ENCODE peak calls at places on chromosomes 6 and 20, in eight cellular contexts. Q, P, G, W, K, U, I and M are unnamed samples.

GRCh38 chr6:170152111-170152926 is 138.6 kb downstream of the DLL1 start:
- DNase-seq in W (peak; percentile 65), Q (no peak), K (peak; percentile 59), P (peak; percentile 77), G (no peak), I (no peak), U (no peak), M (peak; percentile 70)

GRCh38 chr6:150584065-150584464 is 15.6 kb upstream of the PLEKHG1 start:
- DNase-seq in K (no peak), Q (no peak), G (no peak), W (no peak), I (no peak), P (no peak), U (no peak), M (no peak)

GRCh38 chr6:14542670-14543366 is 425.2 kb downstream of the CD83 start:
- DNase-seq in K (no peak), G (no peak), W (peak; percentile 58), P (no peak), I (no peak), Q (no peak), U (peak; percentile 12), M (no peak)

GRCh38 chr6:39210437-39210836 is 18.8 kb downstream of the KCNK5 start:
- DNase-seq in I (no peak), U (no peak), Q (no peak), K (no peak), P (no peak), W (no peak), G (no peak), M (no peak)

GRCh38 chr6:3482869-3483268 is 26.0 kb upstream of the SLC22A23 start:
- DNase-seq in W (no peak), U (no peak), G (no peak), Q (no peak), K (no peak), I (no peak), P (peak; percentile 59), M (no peak)

GRCh38 chr6:115195239-115195638 is 852.4 kb upstream of the HS3ST5 start:
- DNase-seq in U (no peak), W (no peak), I (no peak), G (no peak), K (no peak), P (no peak), Q (no peak), M (no peak)

GRCh38 chr6:14975124-14975815 is 270.6 kb upstream of the JARID2 start:
- DNase-seq in I (no peak), P (no peak), Q (peak; percentile 69), U (no peak), G (no peak), K (no peak), W (no peak), M (no peak)

GRCh38 chr20:57999465-58000111 is 228.9 kb downstream of the ANKRD60 start:
- DNase-seq in Q (peak; percentile 77), P (peak; percentile 63), W (no peak), G (no peak), K (peak; percentile 39), U (no peak), I (no peak), M (peak; percentile 58)

GRCh38 chr6:347232-347631 is 44.3 kb upstream of the IRF4 start:
- DNase-seq in P (no peak), W (no peak), G (no peak), Q (no peak), K (no peak), I (no peak), U (no peak), M (no peak)

GRCh38 chr6:119129968-119130484 is 51.6 kb upstream of the FAM184A start:
- DNase-seq in W (no peak), U (no peak), K (no peak), I (no peak), G (peak; percentile 39), Q (no peak), P (no peak), M (no peak)

GRCh38 chr6:155524249-155524651 is 68.6 kb upstream of the NOX3 start:
- DNase-seq in G (no peak), Q (no peak), U (no peak), P (no peak), I (no peak), K (no peak), W (no peak), M (no peak)

GRCh38 chr6:166955865-166956443 is 396 bp downstream of the RNASET2 start:
- DNase-seq in Q (peak; percentile 92), G (no peak), W (no peak), U (no peak), P (no peak), I (no peak), K (no peak), M (no peak)

GRCh38 chr6:34959221-34959620 is 70.2 kb downstream of the ANKS1A start:
- DNase-seq in Q (no peak), W (no peak), P (no peak), G (no peak), K (no peak), U (no peak), I (no peak), M (no peak)

GRCh38 chr6:133369755-133370154 is 128.6 kb downstream of the EYA4 start:
- DNase-seq in W (no peak), U (no peak), P (no peak), K (no peak), Q (no peak), I (no peak), G (no peak), M (no peak)

GRCh38 chr6:44276667-44277640 is 6.7 kb downstream of the TMEM151B start:
- DNase-seq in P (no peak), Q (no peak), W (no peak), I (no peak), U (no peak), G (no peak), K (no peak), M (no peak)

GRCh38 chr6:1063671-1064355 is 248.1 kb upstream of the FOXQ1 start:
- DNase-seq in P (no peak), G (no peak), I (no peak), K (peak; percentile 36), U (no peak), Q (no peak), W (no peak), M (no peak)

DNA sequence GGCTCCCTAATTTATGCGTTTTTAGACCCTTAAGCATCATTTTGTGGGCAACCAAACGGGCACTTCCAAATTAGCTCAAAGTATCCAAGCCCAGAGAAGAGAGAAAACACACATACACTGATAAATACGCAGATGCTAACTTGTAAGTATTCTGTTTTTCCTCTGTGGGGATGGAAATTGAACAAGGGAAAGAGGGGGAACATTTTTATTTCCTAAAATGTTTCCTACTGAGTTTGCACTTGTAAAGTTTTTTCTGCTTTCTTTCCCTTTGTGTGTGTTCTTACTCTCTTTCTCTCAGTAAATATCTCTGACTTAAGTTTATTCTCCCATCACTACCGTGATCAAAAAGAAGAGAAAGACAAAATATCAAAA is 769 bp upstream of the NKX2-4 start:
- DNase-seq in G (no peak), W (no peak), P (no peak), Q (no peak), I (no peak), U (no peak), K (no peak), M (no peak)
- H3K27me3 ChIP-seq in G (no peaks in the 10 kb centered on the region), W (peaks cover 57% of the 10 kb centered on the region), P (peaks cover 100% of the 10 kb centered on the region), Q (peaks cover 89% of the 10 kb centered on the region), I (peaks cover 19% of the 10 kb centered on the region), U (no peaks in the 10 kb centered on the region), K (peaks cover 45% of the 10 kb centered on the region), M (peaks cover 100% of the 10 kb centered on the region)

DNA sequence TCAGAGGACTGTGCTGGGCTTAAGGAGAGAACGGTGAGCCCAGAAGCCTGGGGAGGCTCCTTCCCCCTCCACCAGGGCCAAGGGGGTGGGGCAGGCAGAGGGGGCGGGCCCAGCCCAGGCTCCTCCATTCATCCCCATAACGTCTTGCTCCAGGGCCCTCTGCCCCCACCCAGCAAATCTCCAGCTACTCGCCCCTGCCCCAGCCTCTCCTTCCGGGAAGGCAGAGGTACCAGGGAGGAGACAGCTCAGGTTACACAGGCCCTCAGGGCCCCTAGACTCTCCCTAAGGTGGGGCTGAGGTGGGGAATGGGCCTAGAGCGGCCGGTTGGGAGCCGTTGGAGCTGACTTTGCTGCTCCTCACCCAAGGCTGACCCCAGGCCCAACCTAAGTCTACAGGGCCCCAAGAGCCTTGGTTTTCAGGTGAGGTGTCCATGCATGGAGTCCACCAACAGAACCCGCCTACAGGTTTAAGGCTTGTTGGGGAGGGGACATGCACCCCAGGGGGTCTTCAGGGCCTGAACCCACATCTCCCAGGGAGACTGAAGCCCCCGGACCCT is 1.2 kb downstream of the LAMA5 start:
- DNase-seq in P (peak; percentile 84), G (peak; percentile 71), K (peak; percentile 67), U (no peak), I (no peak), W (no peak), Q (peak; percentile 92), M (peak; percentile 58)
- H3K4me3 ChIP-seq in P (peak overlapping the region; percentile 85), G (peak overlapping the region; percentile 78), K (peak overlapping the region; percentile 88), U (peak overlapping the region; percentile 61), I (peak overlapping the region; percentile 95), W (peak overlapping the region; percentile 62), Q (peak overlapping the region; percentile 90), M (peak overlapping the region; percentile 70)

GRCh38 chr20:2520617-2521016 is 11.9 kb upstream of the ZNF343 start:
- DNase-seq in U (no peak), W (no peak), P (no peak), K (no peak), G (no peak), I (no peak), Q (no peak), M (no peak)
- H3K27me3 ChIP-seq in U (no peaks in the 10 kb centered on the region), W (no peaks in the 10 kb centered on the region), P (peaks cover 47% of the 10 kb centered on the region), K (no peaks in the 10 kb centered on the region), G (no peaks in the 10 kb centered on the region), I (no peaks in the 10 kb centered on the region), Q (peaks cover 61% of the 10 kb centered on the region), M (no peaks in the 10 kb centered on the region)

DNA sequence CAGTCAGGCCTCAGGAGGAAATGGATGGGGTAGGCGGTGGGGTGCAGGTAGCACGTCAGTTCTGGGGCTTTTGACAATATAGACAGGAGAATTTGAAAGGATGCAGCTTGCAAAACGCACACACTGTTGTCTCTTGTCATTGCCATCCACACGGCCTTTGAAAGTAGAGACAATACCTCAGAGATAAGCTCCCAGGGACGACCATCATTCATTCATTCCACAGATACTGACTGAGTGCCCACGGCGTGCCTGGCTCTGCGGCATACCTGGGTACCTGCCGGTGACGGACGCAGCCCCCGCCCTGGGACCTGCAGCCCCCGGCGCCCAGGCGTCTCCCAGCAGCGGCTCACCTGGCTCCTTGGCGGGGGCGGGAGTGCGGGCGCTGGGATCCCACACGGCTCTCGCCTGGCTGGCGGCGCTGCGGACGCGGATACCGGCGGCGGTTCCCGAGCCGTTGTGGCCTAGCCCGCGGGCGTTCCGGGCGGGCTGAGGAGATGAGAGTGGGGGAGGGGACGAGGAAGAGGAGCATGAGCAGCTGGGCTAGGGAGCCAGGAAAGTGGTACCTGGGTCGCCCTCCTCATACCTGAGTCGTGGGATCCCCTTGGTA is at the start of gene SLC26A8:
- DNase-seq in P (peak; percentile 84), W (no peak), I (no peak), U (no peak), Q (peak; percentile 76), K (no peak), G (no peak), M (no peak)
- H3K4me3 ChIP-seq in P (peak within 1 kb of the TSS; percentile 14), W (peak within 1 kb of the TSS; percentile 45), I (peak within 1 kb of the TSS; percentile 21), U (no peak within 1 kb of the TSS), Q (peak within 1 kb of the TSS; percentile 40), K (no peak within 1 kb of the TSS), G (no peak within 1 kb of the TSS), M (no peak within 1 kb of the TSS)

GRCh38 chr20:46743088-46743487 is 33.6 kb downstream of the SLC2A10 start:
- DNase-seq in K (no peak), Q (no peak), W (no peak), I (no peak), U (no peak), G (no peak), P (peak; percentile 62), M (no peak)
- H3K27me3 ChIP-seq in K (no peaks in the 10 kb centered on the region), Q (no peaks in the 10 kb centered on the region), W (no peaks in the 10 kb centered on the region), I (no peaks in the 10 kb centered on the region), U (no peaks in the 10 kb centered on the region), G (no peaks in the 10 kb centered on the region), P (no peaks in the 10 kb centered on the region), M (peaks cover 7% of the 10 kb centered on the region)